ENCODE peak calls at places on chromosomes 5 and 9, in nine cellular contexts. One of them, this sample, is unnamed.

GRCh38 chr9:100587375-100587774 is 9.5 kb downstream of the CAVIN4 start:
- DNase-seq in K562: no peak
- DNase-seq in vagina: no peak
- DNase-seq in tibial nerve: no peak
- DNase-seq in stomach: no peak
- DNase-seq in sigmoid colon: no peak
- DNase-seq in suprapubic skin: no peak
- DNase-seq in transverse colon: no peak
- DNase-seq in gastrocnemius medialis: no peak
- DNase-seq in this sample: no peak

GRCh38 chr5:172713113-172713808 is 57.7 kb downstream of the DUSP1 start:
- DNase-seq in tibial nerve: no peak
- DNase-seq in transverse colon: peak
- DNase-seq in K562: peak
- DNase-seq in vagina: no peak
- DNase-seq in suprapubic skin: no peak
- DNase-seq in stomach: peak
- DNase-seq in sigmoid colon: peak
- DNase-seq in gastrocnemius medialis: no peak
- DNase-seq in this sample: peak

GRCh38 chr5:169581580-169582227 is 1.9 kb upstream of the SPDL1 start:
- DNase-seq in sigmoid colon: peak
- DNase-seq in suprapubic skin: no peak
- DNase-seq in gastrocnemius medialis: no peak
- DNase-seq in stomach: peak
- DNase-seq in tibial nerve: peak
- DNase-seq in vagina: no peak
- DNase-seq in transverse colon: peak
- DNase-seq in K562: peak
- DNase-seq in this sample: no peak

GRCh38 chr5:120314201-120314600 is 149.9 kb upstream of the PRR16 start:
- DNase-seq in suprapubic skin: no peak
- DNase-seq in stomach: no peak
- DNase-seq in vagina: no peak
- DNase-seq in gastrocnemius medialis: no peak
- DNase-seq in K562: no peak
- DNase-seq in sigmoid colon: no peak
- DNase-seq in transverse colon: no peak
- DNase-seq in tibial nerve: no peak
- DNase-seq in this sample: no peak

GRCh38 chr9:76592105-76593010 is 133.4 kb downstream of the GCNT1 start:
- DNase-seq in sigmoid colon: no peak
- DNase-seq in K562: no peak
- DNase-seq in gastrocnemius medialis: no peak
- DNase-seq in vagina: peak
- DNase-seq in transverse colon: no peak
- DNase-seq in tibial nerve: no peak
- DNase-seq in suprapubic skin: no peak
- DNase-seq in stomach: no peak
- DNase-seq in this sample: no peak

GRCh38 chr9:1743121-1743710 is 271.9 kb upstream of the SMARCA2 start:
- DNase-seq in transverse colon: no peak
- DNase-seq in suprapubic skin: no peak
- DNase-seq in sigmoid colon: no peak
- DNase-seq in K562: no peak
- DNase-seq in gastrocnemius medialis: no peak
- DNase-seq in tibial nerve: no peak
- DNase-seq in stomach: no peak
- DNase-seq in vagina: no peak
- DNase-seq in this sample: no peak

GRCh38 chr5:137605377-137605776 is 106.3 kb upstream of the SPOCK1 start:
- DNase-seq in sigmoid colon: no peak
- DNase-seq in suprapubic skin: no peak
- DNase-seq in stomach: no peak
- DNase-seq in K562: no peak
- DNase-seq in transverse colon: no peak
- DNase-seq in vagina: no peak
- DNase-seq in tibial nerve: no peak
- DNase-seq in gastrocnemius medialis: no peak
- DNase-seq in this sample: no peak

GRCh38 chr9:35521708-35522107 is 31.8 kb downstream of the RUSC2 start:
- DNase-seq in stomach: no peak
- DNase-seq in transverse colon: no peak
- DNase-seq in vagina: no peak
- DNase-seq in suprapubic skin: no peak
- DNase-seq in K562: no peak
- DNase-seq in tibial nerve: no peak
- DNase-seq in gastrocnemius medialis: peak
- DNase-seq in sigmoid colon: peak
- DNase-seq in this sample: no peak

GRCh38 chr5:171667341-171668096 is 118.1 kb upstream of the SMIM23 start:
- DNase-seq in stomach: no peak
- DNase-seq in gastrocnemius medialis: no peak
- DNase-seq in suprapubic skin: peak
- DNase-seq in transverse colon: no peak
- DNase-seq in tibial nerve: peak
- DNase-seq in sigmoid colon: peak
- DNase-seq in K562: no peak
- DNase-seq in vagina: peak
- DNase-seq in this sample: peak

GRCh38 chr9:114894801-114895433 is 35.5 kb downstream of the TNFSF8 start:
- DNase-seq in sigmoid colon: no peak
- DNase-seq in transverse colon: no peak
- DNase-seq in stomach: no peak
- DNase-seq in tibial nerve: no peak
- DNase-seq in K562: no peak
- DNase-seq in suprapubic skin: no peak
- DNase-seq in vagina: no peak
- DNase-seq in gastrocnemius medialis: no peak
- DNase-seq in this sample: no peak

DNA sequence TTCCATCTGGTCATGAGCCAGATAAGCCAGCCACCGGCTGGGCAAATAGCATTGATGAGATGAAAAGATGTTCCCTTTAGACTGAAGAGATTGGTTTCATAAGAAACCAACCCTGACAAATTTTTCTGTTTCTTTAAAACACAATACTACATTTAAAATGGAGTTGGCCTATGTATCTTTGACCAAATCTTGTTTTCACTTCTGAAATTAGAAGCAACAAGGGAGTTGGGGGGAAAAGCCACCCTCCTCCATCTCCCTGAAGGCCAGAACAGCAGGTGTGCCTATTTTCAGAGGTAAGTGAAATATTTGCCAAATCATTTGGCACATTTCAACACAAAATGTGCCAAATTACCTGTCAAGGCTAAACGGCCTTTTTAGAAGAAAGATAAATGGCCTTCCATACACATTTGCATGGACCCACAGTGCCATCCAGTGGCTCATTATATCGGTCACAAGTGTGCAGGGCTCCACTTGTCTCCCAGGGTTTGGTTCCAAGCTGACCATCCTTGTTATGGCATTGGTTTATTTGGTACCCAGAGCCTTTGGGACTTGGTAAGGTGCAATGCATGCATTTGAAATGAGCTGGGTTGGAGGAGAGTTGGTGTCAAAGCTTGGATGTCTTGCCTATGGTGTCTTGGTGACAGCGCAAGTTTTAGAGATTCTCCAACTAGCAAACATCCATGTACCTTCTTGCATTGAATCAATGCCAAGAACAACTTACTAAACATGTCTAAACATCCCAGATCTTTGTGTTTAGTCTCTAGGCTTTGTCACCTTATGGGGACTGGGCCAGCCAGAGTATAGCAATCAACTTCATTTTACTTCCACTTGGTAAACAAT is 372.0 kb upstream of the KIF2A start:
- DNase-seq in gastrocnemius medialis: no peak
- DNase-seq in stomach: peak
- DNase-seq in sigmoid colon: no peak
- DNase-seq in suprapubic skin: no peak
- DNase-seq in transverse colon: peak
- DNase-seq in tibial nerve: no peak
- DNase-seq in vagina: no peak
- DNase-seq in K562: peak
- DNase-seq in this sample: peak
- H3K4me3 ChIP-seq in gastrocnemius medialis: no peak
- H3K4me3 ChIP-seq in stomach: no peak
- H3K4me3 ChIP-seq in sigmoid colon: no peak
- H3K4me3 ChIP-seq in suprapubic skin: no peak
- H3K4me3 ChIP-seq in transverse colon: no peak
- H3K4me3 ChIP-seq in tibial nerve: no peak
- H3K4me3 ChIP-seq in vagina: no peak
- H3K4me3 ChIP-seq in K562: no peak
- H3K4me3 ChIP-seq in this sample: no peak

DNA sequence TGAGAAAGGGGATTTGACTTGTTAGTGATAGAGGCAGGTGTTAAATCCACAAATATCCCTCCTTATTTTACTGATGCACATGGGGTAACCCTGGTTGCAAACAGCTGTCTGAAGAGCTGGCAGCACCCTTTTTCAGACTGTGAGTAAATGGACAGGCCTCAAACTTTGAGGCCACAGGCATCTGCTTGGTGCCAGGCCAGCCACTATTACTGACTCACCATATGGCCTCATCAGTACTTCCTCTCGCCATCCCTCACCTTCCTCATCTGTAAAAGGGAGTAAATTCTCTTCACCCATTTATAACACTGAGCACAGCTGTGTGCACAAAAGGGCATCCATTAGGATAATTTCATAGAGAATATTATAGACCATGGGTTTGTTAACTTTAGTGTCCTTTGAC is 11.9 kb upstream of the TNIP1 start:
- DNase-seq in stomach: no peak
- DNase-seq in vagina: no peak
- DNase-seq in gastrocnemius medialis: peak
- DNase-seq in suprapubic skin: no peak
- DNase-seq in K562: no peak
- DNase-seq in transverse colon: no peak
- DNase-seq in sigmoid colon: peak
- DNase-seq in tibial nerve: no peak
- DNase-seq in this sample: no peak
- TF ChIP-seq POLR2A in stomach: no peak
- TF ChIP-seq POLR2A in vagina: no peak
- TF ChIP-seq POLR2A in gastrocnemius medialis: no peak
- TF ChIP-seq POLR2A in suprapubic skin: no peak
- TF ChIP-seq POLR2A in K562: no peak
- TF ChIP-seq POLR2A in transverse colon: no peak
- TF ChIP-seq POLR2A in sigmoid colon: no peak
- TF ChIP-seq POLR2A in tibial nerve: no peak
- TF ChIP-seq POLR2A in this sample: no peak

DNA sequence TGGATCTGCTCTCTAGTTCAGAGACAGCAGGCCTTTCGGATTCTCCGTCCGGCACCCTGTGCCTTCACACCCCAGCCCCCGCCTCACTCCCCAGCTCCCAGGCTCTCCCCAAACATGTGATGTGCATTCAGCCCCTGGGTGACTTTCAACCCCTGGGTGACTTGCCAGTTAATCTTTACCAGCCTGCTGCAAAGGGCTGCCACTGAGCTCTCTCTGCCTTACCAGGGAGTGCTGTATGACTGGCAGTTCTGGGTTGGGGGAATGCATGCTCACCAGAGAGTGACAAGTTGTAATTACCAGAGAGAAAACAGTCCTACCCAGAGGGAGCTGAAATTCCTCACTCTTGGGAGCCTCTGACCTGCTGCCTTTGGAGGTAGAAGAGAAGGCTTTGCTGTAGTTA is 4.9 kb upstream of the ADRA1B start:
- DNase-seq in sigmoid colon: no peak
- DNase-seq in transverse colon: no peak
- DNase-seq in gastrocnemius medialis: no peak
- DNase-seq in tibial nerve: no peak
- DNase-seq in vagina: no peak
- DNase-seq in stomach: no peak
- DNase-seq in K562: no peak
- DNase-seq in suprapubic skin: no peak
- DNase-seq in this sample: no peak
- H3K27ac ChIP-seq in sigmoid colon: no peak
- H3K27ac ChIP-seq in transverse colon: no peak
- H3K27ac ChIP-seq in gastrocnemius medialis: no peak
- H3K27ac ChIP-seq in tibial nerve: no peak
- H3K27ac ChIP-seq in vagina: no peak
- H3K27ac ChIP-seq in stomach: no peak
- H3K27ac ChIP-seq in K562: no peak
- H3K27ac ChIP-seq in suprapubic skin: no peak
- H3K27ac ChIP-seq in this sample: no peak

DNA sequence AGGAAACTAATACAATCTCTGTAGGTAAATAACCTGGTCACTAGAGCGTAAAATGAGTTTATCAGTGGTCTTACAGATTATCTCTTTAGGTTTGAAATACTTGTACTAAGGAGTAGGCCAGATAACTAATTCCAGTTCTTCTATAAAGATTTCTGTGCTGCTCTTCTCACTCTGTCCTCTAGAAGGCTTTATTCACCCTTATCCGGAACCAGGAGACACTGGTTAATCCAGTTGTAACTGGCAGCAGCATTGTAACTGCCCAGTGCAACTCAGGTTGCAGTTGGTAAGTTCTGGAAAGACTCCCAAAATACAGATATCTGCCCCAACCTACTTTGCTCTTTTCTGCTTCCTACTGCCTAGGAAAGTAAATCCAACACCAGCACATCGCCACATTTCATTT is 19.8 kb downstream of the C5orf22 start:
- DNase-seq in vagina: no peak
- DNase-seq in gastrocnemius medialis: no peak
- DNase-seq in K562: no peak
- DNase-seq in sigmoid colon: no peak
- DNase-seq in tibial nerve: no peak
- DNase-seq in stomach: no peak
- DNase-seq in transverse colon: no peak
- DNase-seq in suprapubic skin: no peak
- DNase-seq in this sample: no peak
- H3K4me3 ChIP-seq in vagina: no peak
- H3K4me3 ChIP-seq in gastrocnemius medialis: no peak
- H3K4me3 ChIP-seq in K562: no peak
- H3K4me3 ChIP-seq in sigmoid colon: no peak
- H3K4me3 ChIP-seq in tibial nerve: no peak
- H3K4me3 ChIP-seq in stomach: no peak
- H3K4me3 ChIP-seq in transverse colon: no peak
- H3K4me3 ChIP-seq in suprapubic skin: no peak
- H3K4me3 ChIP-seq in this sample: no peak

GRCh38 chr9:89293014-89293413 is 18.0 kb upstream of the CKS2 start:
- DNase-seq in stomach: no peak
- DNase-seq in tibial nerve: no peak
- DNase-seq in K562: no peak
- DNase-seq in sigmoid colon: no peak
- DNase-seq in gastrocnemius medialis: no peak
- DNase-seq in suprapubic skin: no peak
- DNase-seq in transverse colon: no peak
- DNase-seq in vagina: no peak
- DNase-seq in this sample: no peak
- TF ChIP-seq POLR2A in stomach: no peak
- TF ChIP-seq POLR2A in tibial nerve: no peak
- TF ChIP-seq POLR2A in K562: no peak
- TF ChIP-seq POLR2A in sigmoid colon: no peak
- TF ChIP-seq POLR2A in gastrocnemius medialis: no peak
- TF ChIP-seq POLR2A in suprapubic skin: no peak
- TF ChIP-seq POLR2A in transverse colon: no peak
- TF ChIP-seq POLR2A in vagina: no peak
- TF ChIP-seq POLR2A in this sample: no peak